ENCODE peak calls at places on chromosome 2, in nine cellular contexts. One of them, this sample, is unnamed.

GRCh38 chr2:232361646-232362045 is 16.9 kb upstream of the ALPP start:
- DNase-seq in mesenchymal stem cell: no peak
- DNase-seq in H1: no peak
- DNase-seq in lower lobe of right lung: no peak
- DNase-seq in cardiac muscle cell: no peak
- DNase-seq in OCI-LY7: no peak
- DNase-seq in upper lobe of left lung: no peak
- DNase-seq in iPS DF 6.9: no peak
- DNase-seq in tibial nerve: no peak
- DNase-seq in this sample: no peak

GRCh38 chr2:85066874-85067351 is 66.3 kb upstream of the TCF7L1 start:
- DNase-seq in mesenchymal stem cell: peak; percentile 86
- DNase-seq in H1: peak; percentile 65
- DNase-seq in lower lobe of right lung: peak; percentile 80
- DNase-seq in cardiac muscle cell: peak; percentile 90
- DNase-seq in OCI-LY7: peak; percentile 54
- DNase-seq in upper lobe of left lung: peak; percentile 76
- DNase-seq in iPS DF 6.9: peak; percentile 85
- DNase-seq in tibial nerve: peak; percentile 61
- DNase-seq in this sample: peak; percentile 74

GRCh38 chr2:181552808-181553207 is 95.6 kb downstream of the ITGA4 start:
- DNase-seq in mesenchymal stem cell: no peak
- DNase-seq in H1: no peak
- DNase-seq in lower lobe of right lung: no peak
- DNase-seq in cardiac muscle cell: no peak
- DNase-seq in OCI-LY7: no peak
- DNase-seq in upper lobe of left lung: no peak
- DNase-seq in iPS DF 6.9: no peak
- DNase-seq in tibial nerve: no peak
- DNase-seq in this sample: no peak

GRCh38 chr2:2735041-2735440 is 404.0 kb upstream of the MYT1L start:
- DNase-seq in mesenchymal stem cell: no peak
- DNase-seq in H1: no peak
- DNase-seq in lower lobe of right lung: no peak
- DNase-seq in cardiac muscle cell: no peak
- DNase-seq in OCI-LY7: no peak
- DNase-seq in upper lobe of left lung: no peak
- DNase-seq in iPS DF 6.9: no peak
- DNase-seq in tibial nerve: no peak
- DNase-seq in this sample: no peak

GRCh38 chr2:31271851-31272267 is 37.9 kb downstream of the EHD3 start:
- DNase-seq in mesenchymal stem cell: peak; percentile 73
- DNase-seq in H1: no peak
- DNase-seq in lower lobe of right lung: no peak
- DNase-seq in cardiac muscle cell: peak; percentile 51
- DNase-seq in OCI-LY7: no peak
- DNase-seq in upper lobe of left lung: no peak
- DNase-seq in iPS DF 6.9: no peak
- DNase-seq in tibial nerve: no peak
- DNase-seq in this sample: no peak

GRCh38 chr2:190119257-190119656 is 56.7 kb upstream of the MSTN start:
- DNase-seq in mesenchymal stem cell: no peak
- DNase-seq in H1: peak; percentile 29
- DNase-seq in lower lobe of right lung: peak; percentile 44
- DNase-seq in cardiac muscle cell: peak; percentile 64
- DNase-seq in OCI-LY7: no peak
- DNase-seq in upper lobe of left lung: peak; percentile 22
- DNase-seq in iPS DF 6.9: peak; percentile 31
- DNase-seq in tibial nerve: no peak
- DNase-seq in this sample: no peak

GRCh38 chr2:206198677-206199076 is 39.0 kb downstream of the EEF1B2 start:
- DNase-seq in mesenchymal stem cell: no peak
- DNase-seq in H1: no peak
- DNase-seq in lower lobe of right lung: no peak
- DNase-seq in cardiac muscle cell: peak; percentile 30
- DNase-seq in OCI-LY7: no peak
- DNase-seq in upper lobe of left lung: no peak
- DNase-seq in iPS DF 6.9: no peak
- DNase-seq in tibial nerve: no peak
- DNase-seq in this sample: no peak

GRCh38 chr2:64873472-64873924 is 115.7 kb upstream of the SLC1A4 start:
- DNase-seq in mesenchymal stem cell: peak; percentile 59
- DNase-seq in H1: no peak
- DNase-seq in lower lobe of right lung: peak; percentile 89
- DNase-seq in cardiac muscle cell: peak; percentile 65
- DNase-seq in OCI-LY7: peak; percentile 75
- DNase-seq in upper lobe of left lung: peak; percentile 83
- DNase-seq in iPS DF 6.9: no peak
- DNase-seq in tibial nerve: peak; percentile 65
- DNase-seq in this sample: no peak

GRCh38 chr2:174492963-174493431 is 6.2 kb upstream of the GPR155 start:
- DNase-seq in mesenchymal stem cell: no peak
- DNase-seq in H1: no peak
- DNase-seq in lower lobe of right lung: no peak
- DNase-seq in cardiac muscle cell: no peak
- DNase-seq in OCI-LY7: peak; percentile 65
- DNase-seq in upper lobe of left lung: peak; percentile 25
- DNase-seq in iPS DF 6.9: no peak
- DNase-seq in tibial nerve: no peak
- DNase-seq in this sample: no peak

GRCh38 chr2:174486614-174487535 is at the start of gene GPR155:
- DNase-seq in mesenchymal stem cell: peak; percentile 97
- DNase-seq in H1: peak; percentile 97
- DNase-seq in lower lobe of right lung: peak; percentile 100
- DNase-seq in cardiac muscle cell: peak; percentile 99
- DNase-seq in OCI-LY7: peak; percentile 98
- DNase-seq in upper lobe of left lung: peak; percentile 100
- DNase-seq in iPS DF 6.9: peak; percentile 91
- DNase-seq in tibial nerve: peak; percentile 99
- DNase-seq in this sample: peak; percentile 96

GRCh38 chr2:174491947-174492346 is 5.1 kb upstream of the GPR155 start:
- DNase-seq in mesenchymal stem cell: no peak
- DNase-seq in H1: no peak
- DNase-seq in lower lobe of right lung: no peak
- DNase-seq in cardiac muscle cell: no peak
- DNase-seq in OCI-LY7: no peak
- DNase-seq in upper lobe of left lung: no peak
- DNase-seq in iPS DF 6.9: no peak
- DNase-seq in tibial nerve: no peak
- DNase-seq in this sample: no peak

GRCh38 chr2:174487536-174488162 is 820 bp upstream of the GPR155 start:
- DNase-seq in mesenchymal stem cell: no peak
- DNase-seq in H1: no peak
- DNase-seq in lower lobe of right lung: no peak
- DNase-seq in cardiac muscle cell: no peak
- DNase-seq in OCI-LY7: no peak
- DNase-seq in upper lobe of left lung: no peak
- DNase-seq in iPS DF 6.9: no peak
- DNase-seq in tibial nerve: no peak
- DNase-seq in this sample: no peak

GRCh38 chr2:174490032-174490431 is 3.2 kb upstream of the GPR155 start:
- DNase-seq in mesenchymal stem cell: no peak
- DNase-seq in H1: no peak
- DNase-seq in lower lobe of right lung: no peak
- DNase-seq in cardiac muscle cell: no peak
- DNase-seq in OCI-LY7: no peak
- DNase-seq in upper lobe of left lung: no peak
- DNase-seq in iPS DF 6.9: no peak
- DNase-seq in tibial nerve: no peak
- DNase-seq in this sample: no peak
- H3K4me3 ChIP-seq in mesenchymal stem cell: no peak overlapping the region
- H3K4me3 ChIP-seq in H1: no peak overlapping the region
- H3K4me3 ChIP-seq in lower lobe of right lung: no peak overlapping the region
- H3K4me3 ChIP-seq in cardiac muscle cell: no peak overlapping the region
- H3K4me3 ChIP-seq in OCI-LY7: no peak overlapping the region
- H3K4me3 ChIP-seq in upper lobe of left lung: no peak overlapping the region
- H3K4me3 ChIP-seq in iPS DF 6.9: no peak overlapping the region
- H3K4me3 ChIP-seq in tibial nerve: no peak overlapping the region
- H3K4me3 ChIP-seq in this sample: no peak overlapping the region

DNA sequence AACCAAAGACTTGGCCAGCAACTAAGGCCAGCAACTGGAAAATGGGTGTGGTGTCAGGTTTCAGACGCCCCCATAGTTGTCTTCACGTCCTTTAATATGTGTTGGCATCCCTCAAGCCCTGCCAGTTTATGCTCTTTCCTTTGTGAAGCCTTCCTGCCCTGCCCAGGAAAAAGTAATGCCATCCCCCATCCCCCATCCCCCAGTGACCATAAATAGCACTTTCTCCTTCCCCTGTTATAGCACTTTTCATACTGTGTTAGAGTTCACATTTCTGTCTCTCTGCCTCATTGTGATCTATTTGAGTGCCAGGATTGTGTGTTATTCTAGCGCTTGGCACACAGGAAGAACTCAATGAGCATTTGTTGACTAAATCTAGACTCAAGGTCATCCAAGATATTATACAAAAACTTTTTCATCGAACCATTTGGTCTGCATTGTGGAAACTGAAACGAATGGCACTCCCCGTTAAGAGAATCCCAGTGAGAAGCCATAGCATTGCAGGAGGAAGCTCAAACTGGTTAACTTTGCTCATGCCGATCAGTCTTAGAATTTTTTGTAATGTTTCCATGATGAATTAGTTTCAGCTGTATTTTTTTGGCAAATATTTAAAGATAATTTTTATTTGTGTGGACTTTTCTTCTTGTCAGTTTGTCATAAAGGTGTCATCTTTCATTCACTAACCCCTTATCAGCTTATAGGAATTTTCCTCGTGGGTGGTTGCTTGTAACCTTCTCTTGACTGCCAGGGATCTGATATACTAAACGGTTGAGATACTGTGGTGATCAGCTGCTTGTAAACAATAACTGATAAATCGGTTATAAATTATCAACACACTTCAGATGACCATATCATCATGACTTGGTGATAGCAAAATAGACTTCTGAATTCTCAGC is 15.7 kb downstream of the CRIM1 start:
- DNase-seq in mesenchymal stem cell: no peak
- DNase-seq in H1: no peak
- DNase-seq in lower lobe of right lung: no peak
- DNase-seq in cardiac muscle cell: peak; percentile 42
- DNase-seq in OCI-LY7: no peak
- DNase-seq in upper lobe of left lung: no peak
- DNase-seq in iPS DF 6.9: no peak
- DNase-seq in tibial nerve: no peak
- DNase-seq in this sample: no peak
- H3K27ac ChIP-seq in mesenchymal stem cell: peak overlapping the region; percentile 85
- H3K27ac ChIP-seq in H1: no peak overlapping the region
- H3K27ac ChIP-seq in lower lobe of right lung: no peak overlapping the region
- H3K27ac ChIP-seq in cardiac muscle cell: no peak overlapping the region
- H3K27ac ChIP-seq in OCI-LY7: no peak overlapping the region
- H3K27ac ChIP-seq in upper lobe of left lung: peak overlapping the region; percentile 28
- H3K27ac ChIP-seq in iPS DF 6.9: no peak overlapping the region
- H3K27ac ChIP-seq in tibial nerve: peak overlapping the region; percentile 46
- H3K27ac ChIP-seq in this sample: peak overlapping the region; percentile 31

GRCh38 chr2:129901754-129902415 is 77.6 kb upstream of the RAB6C start:
- DNase-seq in mesenchymal stem cell: no peak
- DNase-seq in H1: no peak
- DNase-seq in lower lobe of right lung: no peak
- DNase-seq in cardiac muscle cell: no peak
- DNase-seq in OCI-LY7: no peak
- DNase-seq in upper lobe of left lung: no peak
- DNase-seq in iPS DF 6.9: no peak
- DNase-seq in tibial nerve: no peak
- DNase-seq in this sample: no peak

GRCh38 chr2:129905664-129906081 is 73.8 kb upstream of the RAB6C start:
- DNase-seq in mesenchymal stem cell: no peak
- DNase-seq in H1: no peak
- DNase-seq in lower lobe of right lung: no peak
- DNase-seq in cardiac muscle cell: no peak
- DNase-seq in OCI-LY7: no peak
- DNase-seq in upper lobe of left lung: no peak
- DNase-seq in iPS DF 6.9: no peak
- DNase-seq in tibial nerve: no peak
- DNase-seq in this sample: no peak

GRCh38 chr2:129904532-129905446 is 74.7 kb upstream of the RAB6C start:
- DNase-seq in mesenchymal stem cell: no peak
- DNase-seq in H1: no peak
- DNase-seq in lower lobe of right lung: no peak
- DNase-seq in cardiac muscle cell: no peak
- DNase-seq in OCI-LY7: no peak
- DNase-seq in upper lobe of left lung: no peak
- DNase-seq in iPS DF 6.9: no peak
- DNase-seq in tibial nerve: no peak
- DNase-seq in this sample: no peak

GRCh38 chr2:129903586-129904425 is 75.7 kb upstream of the RAB6C start:
- DNase-seq in mesenchymal stem cell: no peak
- DNase-seq in H1: no peak
- DNase-seq in lower lobe of right lung: no peak
- DNase-seq in cardiac muscle cell: no peak
- DNase-seq in OCI-LY7: peak; percentile 9
- DNase-seq in upper lobe of left lung: no peak
- DNase-seq in iPS DF 6.9: no peak
- DNase-seq in tibial nerve: no peak
- DNase-seq in this sample: no peak

DNA sequence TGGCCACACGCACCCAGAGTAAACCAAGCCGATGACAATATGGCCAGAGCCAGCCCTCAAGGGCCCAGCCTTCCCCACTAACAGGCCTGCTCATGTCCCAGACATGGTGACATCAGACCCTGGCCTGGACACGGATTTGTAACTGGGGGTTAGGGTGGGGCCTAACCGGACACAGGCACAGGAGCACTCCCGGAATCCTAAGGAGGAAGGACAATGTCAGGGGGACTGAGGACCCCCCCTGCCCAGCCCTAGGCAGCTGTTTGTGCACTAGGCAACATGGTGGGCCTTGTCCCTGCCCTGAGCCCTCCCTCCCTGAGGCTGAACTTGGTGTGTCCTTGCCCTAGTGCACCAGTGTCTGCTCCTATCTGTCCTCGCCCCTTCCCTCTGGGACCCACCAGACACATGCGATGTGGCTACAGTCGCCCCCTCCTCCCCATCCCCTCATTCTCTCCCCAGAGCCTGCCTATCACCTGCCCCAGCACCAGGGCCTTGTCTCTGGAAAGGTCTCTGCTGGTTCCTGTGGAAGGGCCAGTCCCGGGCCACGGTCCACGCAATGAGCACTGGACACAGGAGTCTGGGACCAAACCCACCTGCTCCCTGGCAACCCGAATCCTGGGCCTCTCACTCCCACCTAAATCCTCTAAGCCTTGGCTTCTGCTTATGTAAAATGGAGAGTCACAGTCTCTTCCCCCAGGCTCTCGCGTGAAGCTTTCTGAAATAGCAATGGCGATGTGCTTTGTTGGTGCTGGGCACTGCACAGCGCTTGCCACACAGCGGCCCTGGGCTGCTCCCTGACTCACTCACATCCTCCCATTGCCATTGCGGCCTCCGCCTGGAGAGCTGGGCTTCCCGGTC is 76.5 kb upstream of the RAB6C start:
- DNase-seq in mesenchymal stem cell: no peak
- DNase-seq in H1: no peak
- DNase-seq in lower lobe of right lung: no peak
- DNase-seq in cardiac muscle cell: no peak
- DNase-seq in OCI-LY7: no peak
- DNase-seq in upper lobe of left lung: no peak
- DNase-seq in iPS DF 6.9: no peak
- DNase-seq in tibial nerve: no peak
- DNase-seq in this sample: no peak
- H3K4me3 ChIP-seq in mesenchymal stem cell: no peak overlapping the region
- H3K4me3 ChIP-seq in H1: no peak overlapping the region
- H3K4me3 ChIP-seq in lower lobe of right lung: no peak overlapping the region
- H3K4me3 ChIP-seq in cardiac muscle cell: no peak overlapping the region
- H3K4me3 ChIP-seq in OCI-LY7: no peak overlapping the region
- H3K4me3 ChIP-seq in upper lobe of left lung: no peak overlapping the region
- H3K4me3 ChIP-seq in iPS DF 6.9: no peak overlapping the region
- H3K4me3 ChIP-seq in tibial nerve: no peak overlapping the region
- H3K4me3 ChIP-seq in this sample: no peak overlapping the region

DNA sequence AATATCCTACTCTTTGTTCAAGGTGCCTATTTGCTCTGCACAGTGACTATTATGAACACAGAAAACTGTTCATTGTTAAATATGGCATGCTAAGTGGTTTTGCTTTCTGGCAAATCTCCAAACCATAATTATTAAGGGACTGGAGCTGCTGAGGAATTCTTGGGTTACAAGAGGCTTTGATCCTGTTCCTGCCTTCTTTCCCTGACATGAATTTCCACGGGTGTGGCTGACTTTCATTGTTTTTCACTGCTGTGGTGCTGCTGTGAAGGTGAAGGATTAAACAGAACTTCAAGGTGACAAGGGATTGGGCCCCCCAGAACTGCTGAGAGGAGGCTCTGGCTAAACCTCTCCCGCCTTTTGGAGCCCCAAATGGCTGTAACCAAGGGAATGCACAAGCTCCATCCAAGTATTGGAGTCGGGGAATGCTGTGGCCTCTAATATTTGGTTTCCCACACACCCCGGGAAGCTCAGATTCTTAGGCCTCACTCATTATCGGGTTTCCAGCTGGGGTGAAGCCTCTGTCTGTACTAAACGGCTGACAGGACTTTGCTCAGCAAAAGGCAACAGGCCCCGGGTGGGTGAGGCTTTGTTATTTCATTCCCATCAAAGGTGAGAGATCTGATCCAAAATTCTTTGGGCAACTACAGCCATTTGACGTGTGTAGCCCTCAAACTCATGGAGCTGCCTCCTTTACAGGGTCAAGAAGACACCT is 29.0 kb upstream of the ZFP36L2 start:
- DNase-seq in mesenchymal stem cell: no peak
- DNase-seq in H1: no peak
- DNase-seq in lower lobe of right lung: no peak
- DNase-seq in cardiac muscle cell: no peak
- DNase-seq in OCI-LY7: no peak
- DNase-seq in upper lobe of left lung: no peak
- DNase-seq in iPS DF 6.9: no peak
- DNase-seq in tibial nerve: no peak
- DNase-seq in this sample: no peak
- H3K27ac ChIP-seq in mesenchymal stem cell: no peak overlapping the region
- H3K27ac ChIP-seq in H1: no peak overlapping the region
- H3K27ac ChIP-seq in lower lobe of right lung: no peak overlapping the region
- H3K27ac ChIP-seq in cardiac muscle cell: peak overlapping the region; percentile 56
- H3K27ac ChIP-seq in OCI-LY7: no peak overlapping the region
- H3K27ac ChIP-seq in upper lobe of left lung: no peak overlapping the region
- H3K27ac ChIP-seq in iPS DF 6.9: no peak overlapping the region
- H3K27ac ChIP-seq in tibial nerve: peak overlapping the region; percentile 65
- H3K27ac ChIP-seq in this sample: no peak overlapping the region